ENCODE peak calls at places on chromosome 13, in ten cellular contexts. R is neural crest cell; W is mesothelial cell of epicardium; V is mammary epithelial cell; S is glomerular endothelial cell; E is NCI-H345; I is IMR-90; L is EH; O is T follicular helper cell; Z is naive thymus-derived CD4-positive, alpha-beta T cell. X is an unnamed sample.
A peak's percentile ranks its signal among the peaks of the same experiment; 100 is the strongest.

GRCh38 chr13:61765181-61765742 is 349.6 kb upstream of the PCDH20 start:
- DNase-seq in E (no peak), W (no peak), O (no peak), I (no peak), V (no peak), S (no peak), Z (no peak), R (no peak), L (no peak), X (no peak)

GRCh38 chr13:94716016-94716415 is 3.7 kb upstream of the SOX21 start:
- DNase-seq in R (no peak), I (no peak), V (no peak), O (no peak), S (no peak), Z (no peak), W (no peak), L (no peak), E (peak; percentile 48), X (no peak)

GRCh38 chr13:50421457-50422130 is 406.4 kb downstream of the KCNRG start:
- DNase-seq in V (peak; percentile 51), E (no peak), L (peak; percentile 59), S (peak; percentile 52), R (no peak), W (no peak), I (peak; percentile 38), Z (no peak), O (no peak), X (no peak)

GRCh38 chr13:58977085-58977484 is 1186.6 kb downstream of the DIAPH3 start:
- DNase-seq in E (no peak), S (no peak), Z (no peak), L (no peak), W (no peak), I (no peak), R (no peak), V (no peak), O (no peak), X (no peak)

GRCh38 chr13:92806215-92806614 is 420.4 kb upstream of the GPC6 start:
- DNase-seq in L (no peak), R (no peak), V (no peak), E (no peak), I (no peak), W (no peak), O (no peak), S (no peak), Z (no peak), X (no peak)

GRCh38 chr13:97702614-97703013 is 250.9 kb upstream of the IPO5 start:
- DNase-seq in W (no peak), L (no peak), E (no peak), R (no peak), I (no peak), V (no peak), S (no peak), Z (no peak), O (no peak), X (no peak)

GRCh38 chr13:31945202-31945978 is 86.2 kb upstream of the FRY start:
- DNase-seq in O (no peak), E (peak; percentile 66), S (no peak), L (peak; percentile 87), V (peak; percentile 84), Z (no peak), I (peak; percentile 81), R (no peak), W (peak; percentile 47), X (no peak)

GRCh38 chr13:73364706-73365105 is 305.9 kb downstream of the KLF5 start:
- DNase-seq in R (no peak), Z (no peak), L (no peak), W (no peak), I (no peak), V (no peak), E (peak; percentile 17), O (no peak), S (no peak), X (no peak)

GRCh38 chr13:87669379-87669978 is 1.7 kb upstream of the SLITRK5 start:
- DNase-seq in I (peak; percentile 10), Z (no peak), R (no peak), L (no peak), S (no peak), V (no peak), E (peak; percentile 54), O (no peak), W (no peak), X (no peak)

GRCh38 chr13:50225188-50226155 is 210.2 kb downstream of the KCNRG start:
- DNase-seq in L (no peak), V (no peak), S (no peak), E (no peak), R (no peak), I (no peak), W (no peak), O (no peak), Z (no peak), X (no peak)

GRCh38 chr13:32045963-32046785 is 14.6 kb downstream of the FRY start:
- DNase-seq in O (no peak), E (peak; percentile 65), W (no peak), L (peak; percentile 41), V (peak; percentile 17), S (no peak), R (no peak), Z (peak; percentile 44), I (peak; percentile 56), X (no peak)

GRCh38 chr13:100529666-100530065 is 58.9 kb downstream of the GGACT start:
- DNase-seq in R (no peak), E (no peak), O (no peak), S (no peak), W (no peak), Z (no peak), I (no peak), V (no peak), L (no peak), X (no peak)

GRCh38 chr13:110233682-110234280 is 73.2 kb downstream of the COL4A1 start:
- DNase-seq in W (no peak), V (no peak), L (peak; percentile 35), I (no peak), Z (no peak), S (no peak), E (no peak), O (no peak), R (no peak), X (no peak)

GRCh38 chr13:47112900-47113299 is 216.0 kb upstream of the HTR2A start:
- DNase-seq in L (peak; percentile 12), E (no peak), O (no peak), V (no peak), W (no peak), I (no peak), Z (no peak), S (no peak), R (no peak), X (no peak)

GRCh38 chr13:51637852-51638496 is 53.7 kb downstream of the WDFY2 start:
- DNase-seq in O (no peak), E (no peak), S (no peak), I (no peak), W (no peak), Z (no peak), V (no peak), L (no peak), R (no peak), X (no peak)

GRCh38 chr13:92823059-92823458 is 403.5 kb upstream of the GPC6 start:
- DNase-seq in W (no peak), L (no peak), Z (no peak), S (no peak), O (no peak), I (no peak), V (no peak), R (no peak), E (peak; percentile 44), X (no peak)

GRCh38 chr13:43445651-43446050 is 341.1 kb downstream of the ENOX1 start:
- DNase-seq in L (no peak), I (no peak), W (no peak), R (no peak), O (no peak), Z (no peak), S (no peak), E (no peak), V (no peak), X (no peak)

GRCh38 chr13:72726721-72727416 is 560 bp downstream of the MZT1 start:
- DNase-seq in O (peak; percentile 16), W (peak; percentile 60), L (peak; percentile 11), I (no peak), E (peak; percentile 60), Z (no peak), S (no peak), R (no peak), V (peak; percentile 4), X (peak; percentile 54)

GRCh38 chr13:74250738-74251190 is 116.6 kb upstream of the KLF12 start:
- DNase-seq in O (no peak), L (peak; percentile 95), S (no peak), W (no peak), Z (no peak), E (no peak), I (peak; percentile 75), V (peak; percentile 88), R (no peak), X (no peak)

GRCh38 chr13:31408927-31409326 is 209.2 kb downstream of the B3GLCT start:
- DNase-seq in W (no peak), L (no peak), E (no peak), R (no peak), V (no peak), Z (no peak), I (no peak), O (no peak), S (no peak), X (no peak)

GRCh38 chr13:104008075-104008474 is 941.9 kb upstream of the SLC10A2 start:
- DNase-seq in V (no peak), O (no peak), L (no peak), E (no peak), R (no peak), I (no peak), Z (no peak), S (no peak), W (no peak), X (no peak)

GRCh38 chr13:96089749-96090239 is at the start of gene HS6ST3:
- DNase-seq in S (no peak), V (peak; percentile 14), Z (no peak), O (no peak), W (peak; percentile 59), R (peak; percentile 20), L (peak; percentile 9), I (no peak), E (peak; percentile 83), X (no peak)

GRCh38 chr13:32695602-32696250 is 109.5 kb downstream of the PDS5B start:
- DNase-seq in S (no peak), L (no peak), V (no peak), E (no peak), I (peak; percentile 2), R (no peak), Z (no peak), W (no peak), O (no peak), X (no peak)

GRCh38 chr13:44128522-44128921 is 245.1 kb upstream of the SERP2 start:
- DNase-seq in Z (no peak), E (no peak), W (no peak), S (no peak), I (peak; percentile 65), L (peak; percentile 70), O (no peak), V (no peak), R (no peak), X (no peak)

GRCh38 chr13:75635621-75636338 is at the start of gene LMO7:
- DNase-seq in L (peak; percentile 84), I (peak; percentile 52), S (no peak), O (peak; percentile 29), Z (peak; percentile 40), V (peak; percentile 27), W (peak; percentile 68), E (peak; percentile 50), R (peak; percentile 31), X (peak; percentile 65)

GRCh38 chr13:73607489-73608156 is 526.6 kb downstream of the KLF12 start:
- DNase-seq in W (no peak), E (no peak), R (no peak), O (no peak), I (peak; percentile 46), Z (no peak), L (no peak), S (no peak), V (no peak), X (no peak)

GRCh38 chr13:113941571-113942191 is 32.2 kb downstream of the C13orf46 start:
- DNase-seq in V (peak; percentile 48), W (no peak), S (no peak), R (no peak), L (peak; percentile 38), E (peak; percentile 61), Z (no peak), O (no peak), I (no peak), X (no peak)

GRCh38 chr13:76725211-76725610 is 161.0 kb downstream of the KCTD12 start:
- DNase-seq in Z (no peak), E (no peak), S (no peak), I (peak; percentile 49), O (no peak), V (no peak), W (no peak), L (peak; percentile 66), R (no peak), X (no peak)

X was measured in immature natural killer cell.